ENCODE peak calls at places on chromosome 12, in eight cellular contexts. H, E, N, Q, K, F, M and S are unnamed samples. For H3K4me1, the result is how much of the 10 kb centered on the place peaks cover.

GRCh38 chr12:96427269-96427729 is 27.1 kb upstream of the CDK17 start:
- DNase-seq in H (no peak), E (peak), N (no peak), Q (peak), K (peak), F (peak), M (no peak), S (peak)

GRCh38 chr12:3658327-3659163 is 94.4 kb downstream of the CRACR2A start:
- DNase-seq in H (peak), E (peak), N (peak), Q (no peak), K (peak), F (no peak), M (no peak), S (no peak)

GRCh38 chr12:27511031-27511722 is 12.8 kb upstream of the PPFIBP1 start:
- DNase-seq in H (no peak), E (no peak), N (no peak), Q (no peak), K (no peak), F (no peak), M (no peak), S (no peak)

GRCh38 chr12:849192-849527 is 96.8 kb downstream of the WNK1 start:
- DNase-seq in H (no peak), E (no peak), N (no peak), Q (no peak), K (no peak), F (no peak), M (no peak), S (no peak)

GRCh38 chr12:116599285-116600122 is 40.3 kb downstream of the MAP1LC3B2 start:
- DNase-seq in H (peak), E (peak), N (peak), Q (no peak), K (peak), F (peak), M (peak), S (peak)

GRCh38 chr12:40313928-40314327 is 89.1 kb downstream of the LRRK2 start:
- DNase-seq in H (no peak), E (no peak), N (peak), Q (no peak), K (no peak), F (no peak), M (no peak), S (no peak)

GRCh38 chr12:67515679-67516363 is 132.7 kb upstream of the DYRK2 start:
- DNase-seq in H (no peak), E (no peak), N (peak), Q (no peak), K (peak), F (no peak), M (no peak), S (no peak)

GRCh38 chr12:131834798-131835615 is 6.8 kb downstream of the MMP17 start:
- DNase-seq in H (no peak), E (no peak), N (no peak), Q (no peak), K (no peak), F (no peak), M (no peak), S (no peak)

GRCh38 chr12:33438890-33439586 is 581 bp downstream of the SYT10 start:
- DNase-seq in H (no peak), E (peak), N (no peak), Q (no peak), K (no peak), F (no peak), M (no peak), S (no peak)

GRCh38 chr12:26704684-26705475 is 128.1 kb downstream of the ITPR2 start:
- DNase-seq in H (peak), E (no peak), N (no peak), Q (no peak), K (no peak), F (peak), M (no peak), S (no peak)

GRCh38 chr12:126663304-126664094 is 1598.3 kb downstream of the AACS start:
- DNase-seq in H (peak), E (peak), N (peak), Q (no peak), K (no peak), F (no peak), M (no peak), S (no peak)

GRCh38 chr12:10849425-10849878 is at the start of gene PRR4:
- DNase-seq in H (no peak), E (no peak), N (no peak), Q (no peak), K (no peak), F (no peak), M (no peak), S (no peak)

GRCh38 chr12:100472325-100472724 is 1.3 kb upstream of the NR1H4 start:
- DNase-seq in H (no peak), E (no peak), N (no peak), Q (no peak), K (no peak), F (no peak), M (no peak), S (no peak)

GRCh38 chr12:19008102-19008501 is 121.4 kb upstream of the PLEKHA5 start:
- DNase-seq in H (no peak), E (no peak), N (no peak), Q (no peak), K (no peak), F (no peak), M (no peak), S (no peak)
- H3K4me1 ChIP-seq in H (under half), E (under half), N (under half), Q (under half), K (under half), F (under half), M (under half), S (under half)

GRCh38 chr12:31524791-31525495 is 66.0 kb downstream of the DENND5B start:
- DNase-seq in H (peak), E (no peak), N (no peak), Q (peak), K (no peak), F (peak), M (no peak), S (no peak)
- H3K4me1 ChIP-seq in H (under half), E (under half), N (under half), Q (under half), K (under half), F (under half), M (under half), S (under half)

DNA sequence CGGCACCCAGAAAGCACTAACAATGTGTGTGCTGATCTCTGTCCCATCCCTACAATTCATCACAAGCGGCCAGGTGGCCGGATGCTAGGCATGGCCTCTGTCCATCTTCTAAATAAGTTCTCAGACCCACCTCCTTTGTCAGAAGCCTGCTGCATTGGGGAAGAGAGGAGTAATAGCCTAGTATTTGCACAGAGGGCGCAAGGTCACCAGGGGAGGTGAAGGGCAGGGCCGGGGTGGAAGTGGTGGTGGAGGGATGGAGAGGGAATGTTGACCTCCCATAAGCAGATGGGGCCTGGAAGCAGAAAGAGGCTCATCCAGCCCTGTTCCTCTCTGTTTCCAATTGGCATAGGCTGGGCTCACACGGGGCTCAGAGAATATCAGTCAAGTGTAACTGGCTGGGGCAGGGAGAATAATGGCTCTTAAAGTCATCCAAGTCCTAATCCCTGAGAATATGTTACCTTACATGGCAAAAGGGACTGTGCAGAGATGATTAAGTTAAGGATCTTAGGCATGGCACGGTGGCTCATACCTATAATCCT is 6.9 kb downstream of the RILPL1 start:
- DNase-seq in H (peak), E (no peak), N (no peak), Q (no peak), K (no peak), F (no peak), M (no peak), S (no peak)
- H3K4me1 ChIP-seq in H (under half), E (under half), N (under half), Q (under half), K (under half), F (under half), M (under half), S (under half)

DNA sequence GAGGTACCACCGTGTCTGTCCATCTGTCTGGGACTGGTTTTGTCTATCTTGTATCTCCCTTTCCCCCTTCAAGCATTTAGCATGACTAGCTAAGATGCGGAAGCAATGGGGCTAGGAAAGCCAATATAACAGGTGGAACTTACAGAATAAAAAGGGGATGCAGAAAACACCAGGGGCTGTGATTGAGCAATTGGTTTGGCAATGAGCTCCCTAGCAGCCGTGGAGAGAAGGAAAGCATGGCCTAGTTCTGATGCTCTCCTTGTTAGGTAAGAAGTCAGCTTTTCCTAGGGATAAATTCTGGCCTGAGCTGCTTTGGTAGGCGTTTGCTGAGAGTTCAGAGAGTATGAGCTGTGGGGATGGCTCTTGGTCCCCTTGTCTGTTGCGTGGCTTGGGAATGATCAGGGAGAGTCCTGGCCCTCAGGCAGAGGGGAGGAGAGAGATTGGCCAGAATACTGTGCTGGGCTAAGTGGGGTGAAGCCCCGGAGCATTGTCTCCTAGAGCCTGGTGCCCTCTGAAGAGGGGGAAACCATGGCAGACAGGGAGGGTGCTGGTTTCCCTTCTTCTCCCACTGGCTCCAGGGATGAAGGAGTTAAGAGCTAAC is 7.1 kb downstream of the SETD1B start:
- DNase-seq in H (peak), E (no peak), N (no peak), Q (no peak), K (no peak), F (no peak), M (no peak), S (no peak)
- H3K4me1 ChIP-seq in H (under half), E (under half), N (half or more), Q (under half), K (under half), F (under half), M (under half), S (under half)

GRCh38 chr12:14257303-14257733 is 108.2 kb upstream of the ATF7IP start:
- DNase-seq in H (no peak), E (no peak), N (no peak), Q (no peak), K (no peak), F (no peak), M (no peak), S (no peak)

GRCh38 chr12:14258468-14258947 is 107.0 kb upstream of the ATF7IP start:
- DNase-seq in H (no peak), E (no peak), N (no peak), Q (no peak), K (no peak), F (no peak), M (peak), S (peak)

GRCh38 chr12:14256139-14256538 is 109.3 kb upstream of the ATF7IP start:
- DNase-seq in H (no peak), E (no peak), N (no peak), Q (no peak), K (no peak), F (no peak), M (no peak), S (no peak)

GRCh38 chr12:14257734-14258467 is 107.6 kb upstream of the ATF7IP start:
- DNase-seq in H (peak), E (peak), N (peak), Q (peak), K (peak), F (peak), M (peak), S (peak)

GRCh38 chr12:14256555-14257169 is 108.8 kb upstream of the ATF7IP start:
- DNase-seq in H (peak), E (peak), N (peak), Q (no peak), K (peak), F (no peak), M (peak), S (peak)
- H3K4me1 ChIP-seq in H (under half), E (under half), N (half or more), Q (under half), K (under half), F (under half), M (under half), S (under half)

GRCh38 chr12:105220150-105220928 is 15.6 kb downstream of the APPL2 start:
- DNase-seq in H (no peak), E (no peak), N (no peak), Q (no peak), K (no peak), F (peak), M (no peak), S (no peak)
- H3K4me1 ChIP-seq in H (under half), E (under half), N (under half), Q (under half), K (under half), F (under half), M (under half), S (under half)

DNA sequence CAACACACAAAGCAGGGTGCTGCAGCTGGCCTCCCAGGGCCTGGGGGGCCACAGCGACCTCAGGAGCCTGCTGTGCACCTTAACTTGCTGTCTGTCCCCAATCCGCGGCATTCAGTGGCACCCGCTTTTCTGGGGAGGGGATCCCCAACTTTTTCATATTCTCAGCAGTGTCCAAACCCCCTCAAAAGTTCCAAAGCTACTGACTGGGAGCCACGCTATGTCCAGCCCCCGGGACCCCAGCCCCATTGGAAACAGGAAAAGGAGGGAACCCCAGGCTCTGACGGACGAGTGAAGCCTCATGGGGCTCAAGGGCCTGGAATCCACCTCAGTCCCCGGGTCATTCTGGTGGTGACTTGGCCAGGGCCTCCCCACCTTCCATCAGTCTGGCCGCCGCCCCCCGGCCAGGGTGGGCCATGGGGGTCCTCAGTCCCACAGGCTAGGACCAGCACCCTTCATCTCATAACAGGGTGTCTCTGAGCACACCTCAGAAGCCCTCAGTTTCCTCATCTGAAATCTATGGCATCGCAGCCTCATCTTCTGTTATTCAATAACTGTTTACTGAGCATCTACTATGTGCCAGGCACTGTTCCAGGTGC is 127.3 kb downstream of the NCOR2 start:
- DNase-seq in H (no peak), E (no peak), N (no peak), Q (no peak), K (no peak), F (no peak), M (no peak), S (no peak)
- H3K4me1 ChIP-seq in H (under half), E (under half), N (under half), Q (under half), K (under half), F (half or more), M (under half), S (under half)

GRCh38 chr12:47750916-47751470 is 7.7 kb downstream of the RAPGEF3 start:
- DNase-seq in H (no peak), E (no peak), N (no peak), Q (no peak), K (no peak), F (no peak), M (no peak), S (no peak)
- H3K4me1 ChIP-seq in H (under half), E (under half), N (half or more), Q (under half), K (under half), F (under half), M (under half), S (under half)